ENCODE peak calls at places on chromosomes 2 and 18, in ten cellular contexts. H is RPMI7951; R is mucosa of gallbladder; Z is foreskin fibroblast; I is psoas muscle; Y is natural killer cell; M is activated CD4-positive, alpha-beta T cell treated with anti-CD3 and anti-CD28 coated beads, Interleukin-2, amount 50 U/mL, for 24 hours; B is stimulated activated CD4-positive, alpha-beta T cell treated with anti-CD3 and anti-CD28 coated beads, Interleukin-1b, Interleukin-23, amount 100 ng/mL, for 24 hours; W is lower lobe of right lung; J is foreskin keratinocyte. X is an unnamed sample.

GRCh38 chr18:78640596-78640995 is 339.0 kb upstream of the SALL3 start:
- DNase-seq in J (no peak), Z (no peak), W (no peak), I (no peak), R (no peak), B (no peak), H (no peak), Y (no peak), M (no peak), X (no peak)

GRCh38 chr2:144894612-144895300 is 374.8 kb upstream of the ZEB2 start:
- DNase-seq in B (no peak), W (no peak), Y (no peak), R (no peak), M (no peak), H (no peak), J (no peak), I (no peak), Z (no peak), X (peak; percentile 29)

GRCh38 chr2:3291113-3291512 is 86.5 kb downstream of the EIPR1 start:
- DNase-seq in J (no peak), H (no peak), M (no peak), W (no peak), R (no peak), I (no peak), Z (no peak), Y (no peak), B (no peak), X (no peak)

GRCh38 chr2:131004446-131005209 is 88.6 kb downstream of the FAM168B start:
- DNase-seq in R (no peak), B (no peak), W (no peak), Z (no peak), H (peak; percentile 48), M (no peak), J (no peak), I (no peak), Y (no peak), X (no peak)

GRCh38 chr18:4069183-4069582 is 385.9 kb downstream of the DLGAP1 start:
- DNase-seq in Y (no peak), I (no peak), J (no peak), W (no peak), M (no peak), R (no peak), Z (no peak), B (no peak), H (no peak), X (no peak)

GRCh38 chr18:5759169-5759568 is 136.2 kb downstream of the TMEM200C start:
- DNase-seq in M (no peak), J (no peak), Z (no peak), R (no peak), H (no peak), Y (no peak), I (no peak), B (no peak), W (no peak), X (no peak)

GRCh38 chr18:59047321-59047991 is 92.2 kb upstream of the SEC11C start:
- DNase-seq in Z (no peak), Y (no peak), I (no peak), W (no peak), B (no peak), M (no peak), H (no peak), R (no peak), J (no peak), X (no peak)

GRCh38 chr2:96074156-96074555 is 39.4 kb upstream of the GPAT2 start:
- DNase-seq in M (no peak), R (no peak), I (no peak), B (no peak), Z (no peak), Y (no peak), H (no peak), W (no peak), J (no peak), X (no peak)

GRCh38 chr2:120847700-120848321 is 112.1 kb downstream of the GLI2 start:
- DNase-seq in Z (peak; percentile 26), W (peak; percentile 43), I (no peak), H (no peak), B (no peak), Y (no peak), R (no peak), M (no peak), J (peak; percentile 54), X (no peak)

GRCh38 chr18:49094979-49095632 is 144.3 kb upstream of the SMAD7 start:
- DNase-seq in Y (no peak), Z (peak; percentile 91), H (peak; percentile 78), B (no peak), M (no peak), W (no peak), R (no peak), I (no peak), J (peak; percentile 44), X (no peak)

GRCh38 chr2:134717706-134718094 is 1.1 kb downstream of the TMEM163 start:
- DNase-seq in Z (no peak), J (no peak), I (no peak), B (no peak), R (no peak), M (no peak), W (no peak), Y (no peak), H (no peak), X (no peak)

GRCh38 chr18:31555971-31556747 is 35.5 kb upstream of the TTR start:
- DNase-seq in Y (no peak), M (no peak), R (peak; percentile 68), I (no peak), W (no peak), J (peak; percentile 19), B (peak; percentile 18), Z (peak; percentile 77), H (peak; percentile 45), X (peak; percentile 29)

GRCh38 chr2:201972621-201973255 is 60.9 kb upstream of the FZD7 start:
- DNase-seq in Z (no peak), B (no peak), H (no peak), W (peak; percentile 10), R (no peak), Y (no peak), I (no peak), J (no peak), M (no peak), X (peak; percentile 93)

GRCh38 chr18:58190842-58191530 is 147.0 kb downstream of the NEDD4L start:
- DNase-seq in W (no peak), H (no peak), J (no peak), Z (peak; percentile 46), M (no peak), B (no peak), I (no peak), R (no peak), Y (no peak), X (no peak)